ENCODE peak calls at places on chromosomes 13 and 19, in four cellular contexts. P is Peyer's patch, W is psoas muscle, G is neural progenitor cell. Z is an unnamed sample.

GRCh38 chr19:50646074-50646807 is 3.0 kb upstream of the C19orf81 start:
- DNase-seq in P (no peak), W (no peak), G (no peak), Z (peak; percentile 84)

GRCh38 chr13:30725331-30726085 is 9.8 kb upstream of the ALOX5AP start:
- DNase-seq in P (no peak), W (no peak), G (no peak), Z (no peak)

GRCh38 chr13:81295177-81295576 is 954.3 kb upstream of the SPRY2 start:
- DNase-seq in P (no peak), W (no peak), G (no peak), Z (no peak)

GRCh38 chr13:112510002-112510780 is 77.8 kb downstream of the TUBGCP3 start:
- DNase-seq in P (no peak), W (no peak), G (peak; percentile 81), Z (peak; percentile 73)

GRCh38 chr13:106117035-106117434 is 418.4 kb downstream of the EFNB2 start:
- DNase-seq in P (no peak), W (no peak), G (no peak), Z (no peak)

GRCh38 chr19:46746281-46746965 is at the start of gene STRN4:
- DNase-seq in P (peak; percentile 74), W (peak; percentile 68), G (peak; percentile 88), Z (no peak)

GRCh38 chr13:111955412-111955769 is 111.6 kb upstream of the SOX1 start:
- DNase-seq in P (no peak), W (no peak), G (no peak), Z (no peak)

GRCh38 chr19:46661020-46661731 is at the start of gene DACT3:
- DNase-seq in P (peak; percentile 100), W (peak; percentile 100), G (peak; percentile 100), Z (peak; percentile 100)

GRCh38 chr19:29672319-29672932 is 7.2 kb downstream of the PLEKHF1 start:
- DNase-seq in P (peak; percentile 50), W (no peak), G (no peak), Z (no peak)

GRCh38 chr19:47124937-47125668 is 5.5 kb upstream of the SAE1 start:
- DNase-seq in P (no peak), W (no peak), G (peak; percentile 83), Z (peak; percentile 86)

GRCh38 chr19:15292847-15293582 is 39.3 kb downstream of the BRD4 start:
- DNase-seq in P (no peak), W (no peak), G (no peak), Z (peak; percentile 42)

GRCh38 chr13:112161441-112162301 is 94.7 kb downstream of the SOX1 start:
- DNase-seq in P (no peak), W (no peak), G (peak; percentile 92), Z (no peak)

GRCh38 chr13:31012285-31013024 is 80.0 kb downstream of the TEX26 start:
- DNase-seq in P (no peak), W (no peak), G (peak; percentile 22), Z (peak; percentile 58)

GRCh38 chr13:44747179-44747578 is 171.0 kb upstream of the TSC22D1 start:
- DNase-seq in P (no peak), W (no peak), G (no peak), Z (no peak)

GRCh38 chr13:95349267-95349666 is 48.0 kb upstream of the ABCC4 start:
- DNase-seq in P (no peak), W (no peak), G (no peak), Z (peak; percentile 61)

GRCh38 chr13:88456155-88456554 is 785.0 kb downstream of the SLITRK5 start:
- DNase-seq in P (no peak), W (no peak), G (no peak), Z (no peak)

GRCh38 chr19:53881482-53882390 is at the start of gene PRKCG:
- DNase-seq in P (peak; percentile 70), W (no peak), G (peak; percentile 87), Z (no peak)

GRCh38 chr13:20525601-20526544 is at the start of gene CRYL1:
- DNase-seq in P (peak; percentile 92), W (peak; percentile 83), G (peak; percentile 72), Z (peak; percentile 65)

GRCh38 chr19:6654347-6655310 is 15.3 kb downstream of the TNFSF14 start:
- DNase-seq in P (peak; percentile 77), W (no peak), G (no peak), Z (no peak)

GRCh38 chr19:33547676-33548075 is 26.1 kb upstream of the PEPD start:
- DNase-seq in P (no peak), W (no peak), G (no peak), Z (no peak)

GRCh38 chr19:1182727-1183126 is 8.7 kb upstream of the SBNO2 start:
- DNase-seq in P (no peak), W (no peak), G (no peak), Z (no peak)

GRCh38 chr13:29934531-29935308 is 84.3 kb upstream of the UBL3 start:
- DNase-seq in P (no peak), W (no peak), G (no peak), Z (no peak)

GRCh38 chr19:32936065-32936464 is 35.7 kb downstream of the CEP89 start:
- DNase-seq in P (no peak), W (no peak), G (no peak), Z (no peak)

GRCh38 chr13:27960362-27961226 is 8.5 kb downstream of the CDX2 start:
- DNase-seq in P (peak; percentile 85), W (peak; percentile 37), G (peak; percentile 89), Z (peak; percentile 31)

GRCh38 chr13:43200307-43200706 is 176.9 kb downstream of the DNAJC15 start:
- DNase-seq in P (no peak), W (no peak), G (no peak), Z (no peak)

GRCh38 chr19:5498817-5499535 is 43.8 kb downstream of the ZNRF4 start:
- DNase-seq in P (no peak), W (no peak), G (peak; percentile 96), Z (no peak)

GRCh38 chr13:85508683-85509329 is 290.4 kb downstream of the SLITRK6 start:
- DNase-seq in P (no peak), W (no peak), G (no peak), Z (peak; percentile 12)

GRCh38 chr13:94683426-94683825 is 28.9 kb downstream of the SOX21 start:
- DNase-seq in P (no peak), W (no peak), G (no peak), Z (no peak)

DNA sequence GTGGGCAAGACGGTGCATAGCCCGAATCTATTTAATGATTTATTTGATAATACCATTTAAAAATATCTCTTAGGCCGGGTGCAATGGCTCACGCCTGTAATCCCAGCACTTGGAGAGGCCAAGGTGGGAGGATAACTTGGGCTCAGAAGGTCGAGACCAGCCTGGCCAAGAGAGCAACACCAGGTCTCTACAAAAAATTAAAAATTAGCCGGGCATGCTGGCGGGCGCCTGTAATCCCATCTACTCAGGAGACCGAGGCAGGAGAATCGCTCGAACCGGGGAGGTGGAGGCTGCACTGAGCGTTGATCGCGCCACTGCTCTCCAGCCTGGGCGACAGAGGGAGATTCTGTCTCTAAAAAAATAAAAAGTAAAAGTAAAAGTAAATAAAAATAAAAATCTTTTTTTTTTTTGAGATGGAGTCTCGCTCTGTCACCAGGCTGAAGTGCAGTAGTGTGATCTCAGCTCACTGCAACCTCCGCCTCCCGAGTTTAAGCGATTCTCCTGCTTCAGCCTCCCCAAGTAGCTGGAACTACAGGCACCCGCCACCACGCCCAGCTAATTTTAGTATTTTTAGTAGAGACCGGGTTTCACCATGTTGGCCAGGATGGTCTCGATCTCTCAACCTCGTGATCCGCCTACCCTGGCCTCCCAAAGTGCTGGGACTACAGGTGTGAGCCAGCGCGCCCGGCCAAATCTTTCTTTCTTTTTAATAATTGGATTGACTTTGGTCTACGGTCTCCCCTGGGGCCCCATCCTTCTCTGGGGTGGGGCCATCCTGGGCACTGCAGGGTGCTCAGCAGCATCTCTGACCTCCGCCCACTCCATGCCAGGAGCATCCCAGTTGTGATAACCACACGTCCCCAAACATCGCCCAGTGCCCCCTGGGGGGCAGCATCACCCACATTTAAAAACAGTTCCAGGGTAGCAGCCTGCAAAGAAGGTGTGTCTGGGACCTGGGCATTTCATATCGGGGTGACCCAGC is 90.7 kb downstream of the GNG7 start:
- DNase-seq in P (no peak), W (no peak), G (no peak), Z (no peak)
- TF ChIP-seq CTCF in P (no peak), W (no peak), G (no peak), Z (no peak)

GRCh38 chr19:11989112-11989456 is 24.2 kb downstream of the ZNF763 start:
- DNase-seq in P (no peak), W (no peak), G (no peak), Z (no peak)
- H3K4me3 ChIP-seq in P (peak overlapping the region; percentile 86), W (peak overlapping the region; percentile 79), G (no peak overlapping the region), Z (peak overlapping the region; percentile 93)

DNA sequence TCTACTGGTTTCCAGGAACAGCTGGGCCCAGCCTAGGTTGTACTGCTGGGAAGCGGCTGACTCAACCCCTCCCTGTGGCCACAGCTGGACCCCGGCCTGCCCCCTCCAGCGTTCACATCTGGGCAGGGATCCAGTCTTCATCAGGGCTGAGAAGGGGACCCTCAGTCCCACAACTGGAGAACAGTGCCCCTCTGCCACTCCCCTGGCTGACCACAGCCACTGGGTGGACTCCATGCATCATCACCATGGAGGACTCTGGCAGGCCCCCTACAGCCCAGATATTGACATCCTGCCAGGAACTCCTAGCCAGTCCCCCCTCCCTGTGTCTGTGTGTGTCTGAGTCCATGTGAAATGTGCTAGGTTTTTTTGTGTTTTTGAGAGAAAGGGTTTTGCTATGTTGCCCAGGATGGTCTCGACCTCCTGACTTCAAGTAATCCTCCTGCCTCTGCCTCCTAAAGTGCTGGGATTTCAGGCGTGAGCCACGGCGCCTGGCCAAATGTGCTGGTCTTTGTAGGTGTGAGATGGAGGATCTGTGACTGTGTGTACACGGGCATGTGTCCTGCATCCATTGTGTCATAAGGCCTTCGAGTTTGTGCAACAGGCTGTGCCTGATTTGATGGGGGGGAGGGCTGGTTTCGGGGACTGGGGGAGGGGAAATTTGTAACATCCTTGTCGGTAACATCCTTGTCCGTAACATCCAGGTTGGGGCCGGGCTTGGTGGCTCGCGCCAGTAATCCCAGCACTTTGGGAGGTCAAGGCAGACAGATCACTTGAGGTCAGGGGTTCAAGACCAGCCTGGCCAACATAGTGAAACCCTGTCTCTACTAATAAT is 4.0 kb upstream of the HOOK2 start:
- DNase-seq in P (peak; percentile 64), W (peak; percentile 75), G (peak; percentile 45), Z (peak; percentile 95)
- TF ChIP-seq CTCF in P (no peak), W (no peak), G (peak; percentile 26), Z (no peak)

GRCh38 chr13:97273341-97273831 is 51.3 kb downstream of the MBNL2 start:
- DNase-seq in P (no peak), W (no peak), G (no peak), Z (no peak)

GRCh38 chr13:97276862-97277269 is 54.7 kb downstream of the MBNL2 start:
- DNase-seq in P (no peak), W (no peak), G (no peak), Z (no peak)

GRCh38 chr13:97275775-97276501 is 53.8 kb downstream of the MBNL2 start:
- DNase-seq in P (no peak), W (no peak), G (no peak), Z (no peak)

GRCh38 chr13:97275265-97275664 is 53.1 kb downstream of the MBNL2 start:
- DNase-seq in P (no peak), W (no peak), G (no peak), Z (peak; percentile 91)

DNA sequence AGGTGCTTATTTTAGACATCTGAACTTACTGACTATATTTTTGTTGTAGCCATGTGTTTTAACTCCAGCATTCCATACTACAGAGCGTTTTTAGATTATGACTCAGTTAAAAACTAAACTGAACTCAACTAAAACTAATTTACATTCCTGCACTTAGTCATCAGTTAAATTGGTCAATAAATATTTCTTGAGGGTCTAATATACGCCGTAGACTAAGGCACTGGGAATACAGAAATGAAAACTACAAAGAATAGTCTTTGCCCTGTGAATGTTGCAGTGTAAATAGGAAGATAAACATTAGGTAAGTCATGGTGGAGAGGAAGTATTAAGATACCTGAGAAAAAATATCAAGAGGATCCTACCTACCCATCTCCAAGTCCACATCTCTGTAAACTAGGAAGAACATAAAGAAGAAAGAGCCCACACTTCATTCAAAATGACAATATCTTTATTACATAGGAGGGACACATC is 52.7 kb downstream of the MBNL2 start:
- DNase-seq in P (no peak), W (no peak), G (no peak), Z (peak; percentile 72)
- H3K4me3 ChIP-seq in P (no peak overlapping the region), W (no peak overlapping the region), G (no peak overlapping the region), Z (no peak overlapping the region)

GRCh38 chr13:107138468-107138867 is 570.5 kb upstream of the ARGLU1 start:
- DNase-seq in P (no peak), W (no peak), G (peak; percentile 42), Z (no peak)
- TF ChIP-seq CTCF in P (no peak), W (no peak), G (peak; percentile 41), Z (no peak)